ENCODE peak calls at places on chromosomes 13 and 19, in ten cellular contexts. G, Y, R, Q, P, C, H, E, M and F are unnamed samples.

GRCh38 chr19:46860846-46861690 is at the start of gene ARHGAP35:
- DNase-seq in G (no peak), Y (peak; percentile 43), R (no peak), Q (no peak), P (peak; percentile 73), C (peak; percentile 40), H (peak; percentile 77), E (no peak), M (no peak), F (no peak)

GRCh38 chr19:3783660-3784584 is 2.3 kb downstream of the MATK start:
- DNase-seq in G (no peak), Y (no peak), R (no peak), Q (no peak), P (peak; percentile 49), C (no peak), H (no peak), E (no peak), M (no peak), F (no peak)

GRCh38 chr13:93745884-93746283 is 519.3 kb downstream of the GPC6 start:
- DNase-seq in G (no peak), Y (no peak), R (no peak), Q (no peak), P (no peak), C (no peak), H (no peak), E (no peak), M (no peak), F (no peak)

GRCh38 chr13:93248627-93249047 is 22.0 kb downstream of the GPC6 start:
- DNase-seq in G (no peak), Y (no peak), R (no peak), Q (no peak), P (no peak), C (peak; percentile 68), H (peak; percentile 29), E (no peak), M (no peak), F (no peak)

GRCh38 chr13:59715591-59715990 is 448.1 kb downstream of the DIAPH3 start:
- DNase-seq in G (no peak), Y (no peak), R (no peak), Q (no peak), P (no peak), C (no peak), H (no peak), E (no peak), M (no peak), F (no peak)

GRCh38 chr13:92592757-92593156 is 633.9 kb upstream of the GPC6 start:
- DNase-seq in G (no peak), Y (no peak), R (no peak), Q (no peak), P (no peak), C (no peak), H (no peak), E (no peak), M (no peak), F (no peak)

GRCh38 chr19:16542894-16543498 is 759 bp upstream of the CHERP start:
- DNase-seq in G (no peak), Y (no peak), R (no peak), Q (no peak), P (no peak), C (no peak), H (no peak), E (no peak), M (no peak), F (no peak)

GRCh38 chr13:46759861-46760260 is 37.1 kb downstream of the ESD start:
- DNase-seq in G (no peak), Y (peak; percentile 20), R (no peak), Q (no peak), P (no peak), C (no peak), H (no peak), E (peak; percentile 23), M (no peak), F (no peak)

GRCh38 chr19:31260171-31260933 is 88.9 kb downstream of the TSHZ3 start:
- DNase-seq in G (no peak), Y (no peak), R (no peak), Q (no peak), P (no peak), C (no peak), H (no peak), E (no peak), M (no peak), F (no peak)

GRCh38 chr19:45279587-45280192 is 28.6 kb downstream of the MARK4 start:
- DNase-seq in G (no peak), Y (no peak), R (no peak), Q (no peak), P (no peak), C (no peak), H (no peak), E (no peak), M (no peak), F (no peak)

GRCh38 chr19:49664171-49665070 is 1.2 kb downstream of the IRF3 start:
- DNase-seq in G (peak; percentile 53), Y (peak; percentile 94), R (peak; percentile 75), Q (peak; percentile 94), P (peak; percentile 96), C (peak; percentile 90), H (peak; percentile 75), E (peak; percentile 95), M (peak; percentile 89), F (peak; percentile 93)

GRCh38 chr13:51628059-51628852 is 44.0 kb downstream of the WDFY2 start:
- DNase-seq in G (no peak), Y (no peak), R (no peak), Q (no peak), P (no peak), C (no peak), H (no peak), E (no peak), M (no peak), F (no peak)

GRCh38 chr13:97962887-97963286 is 9.4 kb downstream of the IPO5 start:
- DNase-seq in G (no peak), Y (no peak), R (no peak), Q (no peak), P (no peak), C (no peak), H (no peak), E (no peak), M (no peak), F (no peak)

GRCh38 chr19:53906211-53907192 is 2.6 kb upstream of the CACNG7 start:
- DNase-seq in G (no peak), Y (peak; percentile 36), R (no peak), Q (no peak), P (peak; percentile 58), C (peak; percentile 42), H (no peak), E (no peak), M (peak; percentile 42), F (peak; percentile 50)

GRCh38 chr13:99614465-99614885 is 113.2 kb downstream of the TM9SF2 start:
- DNase-seq in G (no peak), Y (peak; percentile 25), R (no peak), Q (no peak), P (no peak), C (peak; percentile 45), H (no peak), E (peak; percentile 91), M (no peak), F (peak; percentile 53)

DNA sequence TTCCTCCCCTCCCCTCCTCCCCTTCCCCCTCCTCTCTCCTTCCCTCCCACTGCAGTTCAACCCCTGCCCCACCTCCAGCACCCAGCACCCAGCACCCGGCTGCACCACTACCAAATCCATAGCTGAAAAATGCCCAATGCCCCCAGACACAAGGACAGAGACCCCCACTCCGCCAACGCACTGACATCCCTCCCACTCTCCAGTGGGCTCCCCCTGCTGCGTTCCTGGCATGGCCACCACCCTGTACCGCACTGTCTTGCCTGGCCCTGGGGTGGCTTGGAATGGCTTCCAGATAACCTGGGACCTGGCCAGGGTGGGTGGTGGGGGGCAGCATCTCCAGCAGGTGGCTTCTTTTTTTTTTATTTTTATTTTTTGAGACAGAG is 5.8 kb upstream of the MKNK2 start:
- DNase-seq in G (no peak), Y (no peak), R (peak; percentile 16), Q (no peak), P (peak; percentile 66), C (peak; percentile 14), H (no peak), E (no peak), M (no peak), F (no peak)
- H3K4me1 ChIP-seq in G (peaks cover 48% of the 10 kb centered on the region), Y (peaks cover 44% of the 10 kb centered on the region), R (peaks cover 64% of the 10 kb centered on the region), Q (peaks cover 74% of the 10 kb centered on the region), P (peaks cover 68% of the 10 kb centered on the region), C (peaks cover 82% of the 10 kb centered on the region), H (peaks cover 17% of the 10 kb centered on the region), E (peaks cover 66% of the 10 kb centered on the region), M (peaks cover 88% of the 10 kb centered on the region), F (peaks cover 39% of the 10 kb centered on the region)

DNA sequence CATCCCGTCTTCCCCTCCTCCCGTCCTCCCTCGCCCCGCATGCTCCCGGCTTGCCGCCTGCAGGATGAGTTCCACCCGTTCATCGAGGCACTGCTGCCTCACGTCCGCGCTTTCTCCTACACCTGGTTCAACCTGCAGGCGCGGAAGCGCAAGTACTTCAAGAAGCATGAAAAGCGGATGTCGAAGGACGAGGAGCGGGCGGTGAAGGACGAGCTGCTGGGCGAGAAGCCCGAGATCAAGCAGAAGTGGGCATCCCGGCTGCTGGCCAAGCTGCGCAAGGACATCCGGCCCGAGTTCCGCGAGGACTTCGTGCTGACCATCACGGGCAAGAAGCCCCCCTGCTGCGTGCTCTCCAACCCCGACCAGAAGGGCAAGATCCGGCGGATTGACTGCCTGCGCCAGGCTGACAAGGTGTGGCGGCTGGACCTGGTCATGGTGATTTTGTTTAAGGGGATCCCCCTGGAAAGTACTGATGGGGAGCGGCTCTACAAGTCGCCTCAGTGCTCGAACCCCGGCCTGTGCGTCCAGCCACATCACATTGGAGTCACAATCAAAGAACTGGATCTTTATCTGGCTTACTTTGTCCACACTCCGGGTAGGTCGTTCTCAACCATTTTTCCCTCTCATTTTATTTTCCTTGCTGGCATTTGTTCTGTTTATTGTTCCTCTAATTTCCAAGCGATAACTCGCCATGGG is 29.8 kb downstream of the NFIX start:
- DNase-seq in G (no peak), Y (peak; percentile 50), R (no peak), Q (no peak), P (peak; percentile 71), C (no peak), H (no peak), E (peak; percentile 56), M (no peak), F (no peak)
- H3K4me3 ChIP-seq in G (peak overlapping the region; percentile 75), Y (no peak overlapping the region), R (peak overlapping the region; percentile 51), Q (no peak overlapping the region), P (no peak overlapping the region), C (no peak overlapping the region), H (no peak overlapping the region), E (peak overlapping the region; percentile 69), M (peak overlapping the region; percentile 66), F (peak overlapping the region; percentile 19)

GRCh38 chr13:111667757-111668156 is 347.3 kb downstream of the TEX29 start:
- DNase-seq in G (no peak), Y (no peak), R (no peak), Q (no peak), P (no peak), C (no peak), H (no peak), E (no peak), M (no peak), F (no peak)
- H3K4me1 ChIP-seq in G (no peaks in the 10 kb centered on the region), Y (no peaks in the 10 kb centered on the region), R (no peaks in the 10 kb centered on the region), Q (no peaks in the 10 kb centered on the region), P (no peaks in the 10 kb centered on the region), C (no peaks in the 10 kb centered on the region), H (no peaks in the 10 kb centered on the region), E (no peaks in the 10 kb centered on the region), M (no peaks in the 10 kb centered on the region), F (no peaks in the 10 kb centered on the region)

DNA sequence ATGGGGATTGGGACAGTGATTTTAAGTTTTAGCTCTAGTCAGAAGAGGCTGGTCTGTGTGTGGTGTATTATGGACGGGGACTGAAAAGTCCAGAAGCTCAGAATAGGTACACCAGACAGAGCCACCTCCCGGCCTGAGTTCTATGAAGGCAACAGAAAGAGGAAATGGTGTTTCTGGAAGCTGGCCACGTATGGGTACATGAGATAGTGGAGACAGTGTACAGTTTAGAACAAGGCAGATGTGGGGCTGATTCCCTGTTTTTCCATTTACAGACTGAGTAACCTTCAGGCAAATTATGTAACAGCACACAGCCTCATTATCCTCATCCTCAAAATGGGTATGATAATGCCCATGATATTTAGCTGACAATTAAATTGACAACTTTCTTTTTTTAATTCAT is 1.3 kb downstream of the ZNF175 start:
- DNase-seq in G (no peak), Y (no peak), R (no peak), Q (no peak), P (no peak), C (no peak), H (no peak), E (no peak), M (no peak), F (no peak)
- H3K4me3 ChIP-seq in G (peak overlapping the region; percentile 80), Y (no peak overlapping the region), R (peak overlapping the region; percentile 78), Q (no peak overlapping the region), P (no peak overlapping the region), C (no peak overlapping the region), H (peak overlapping the region; percentile 59), E (no peak overlapping the region), M (peak overlapping the region; percentile 74), F (peak overlapping the region; percentile 87)